ENCODE peak calls at places on chromosomes 16 and 17, in seven cellular contexts. M is mesendoderm, E is H9, L is mesenchymal stem cell, B is neuronal stem cell, S is H1, A is trophoblast cell. V is an unnamed sample.

GRCh38 chr16:77297996-77298637 is 98.9 kb downstream of the SYCE1L start:
- DNase-seq in M (no peak), E (no peak), L (peak; percentile 40), B (no peak), S (no peak), A (peak; percentile 39), V (no peak)

GRCh38 chr17:12365805-12366204 is 299.9 kb upstream of the MYOCD start:
- DNase-seq in M (no peak), E (no peak), L (no peak), B (no peak), S (no peak), A (no peak), V (peak; percentile 72)

GRCh38 chr16:57091200-57091989 is 988 bp upstream of the CPNE2 start:
- DNase-seq in M (peak; percentile 90), E (peak; percentile 76), L (peak; percentile 78), B (no peak), S (peak; percentile 34), A (peak; percentile 34), V (peak; percentile 53)

GRCh38 chr16:934178-934577 is 36.6 kb downstream of the LMF1 start:
- DNase-seq in M (no peak), E (no peak), L (no peak), B (no peak), S (no peak), A (no peak), V (no peak)

GRCh38 chr17:40319651-40320550 is 10.9 kb downstream of the RARA start:
- DNase-seq in M (no peak), E (peak; percentile 25), L (no peak), B (no peak), S (no peak), A (no peak), V (no peak)

GRCh38 chr16:87854907-87855683 is 14.2 kb downstream of the SLC7A5 start:
- DNase-seq in M (no peak), E (no peak), L (no peak), B (no peak), S (no peak), A (no peak), V (no peak)

GRCh38 chr16:5841934-5842333 is 744.3 kb upstream of the EEF2KMT start:
- DNase-seq in M (no peak), E (no peak), L (no peak), B (no peak), S (no peak), A (no peak), V (no peak)

GRCh38 chr16:1534021-1535020 is 855 bp downstream of the TMEM204 start:
- DNase-seq in M (no peak), E (no peak), L (no peak), B (no peak), S (no peak), A (no peak), V (peak; percentile 11)

GRCh38 chr17:31515226-31515759 is 123.8 kb downstream of the RAB11FIP4 start:
- DNase-seq in M (no peak), E (no peak), L (no peak), B (no peak), S (no peak), A (no peak), V (no peak)

GRCh38 chr17:78300962-78301820 is 58.7 kb downstream of the SOCS3 start:
- DNase-seq in M (no peak), E (no peak), L (peak; percentile 13), B (no peak), S (no peak), A (no peak), V (no peak)

GRCh38 chr16:84302111-84302954 is 7.7 kb downstream of the WFDC1 start:
- DNase-seq in M (no peak), E (no peak), L (peak; percentile 73), B (no peak), S (no peak), A (no peak), V (peak; percentile 44)

GRCh38 chr17:41392278-41392677 is 5.1 kb downstream of the KRT31 start:
- DNase-seq in M (no peak), E (no peak), L (no peak), B (no peak), S (no peak), A (no peak), V (peak; percentile 74)

GRCh38 chr17:40331743-40332641 is 23.0 kb downstream of the RARA start:
- DNase-seq in M (no peak), E (no peak), L (no peak), B (no peak), S (no peak), A (no peak), V (no peak)

GRCh38 chr16:57799619-57800212 is 2.6 kb downstream of the KIFC3 start:
- DNase-seq in M (peak; percentile 63), E (no peak), L (no peak), B (no peak), S (no peak), A (no peak), V (no peak)

GRCh38 chr16:54699656-54700055 is 231.0 kb upstream of the IRX5 start:
- DNase-seq in M (no peak), E (no peak), L (no peak), B (no peak), S (no peak), A (no peak), V (no peak)

GRCh38 chr17:75240394-75241142 is 20.8 kb downstream of the GGA3 start:
- DNase-seq in M (peak; percentile 93), E (peak; percentile 96), L (peak; percentile 48), B (peak; percentile 63), S (no peak), A (peak; percentile 88), V (peak; percentile 20)

DNA sequence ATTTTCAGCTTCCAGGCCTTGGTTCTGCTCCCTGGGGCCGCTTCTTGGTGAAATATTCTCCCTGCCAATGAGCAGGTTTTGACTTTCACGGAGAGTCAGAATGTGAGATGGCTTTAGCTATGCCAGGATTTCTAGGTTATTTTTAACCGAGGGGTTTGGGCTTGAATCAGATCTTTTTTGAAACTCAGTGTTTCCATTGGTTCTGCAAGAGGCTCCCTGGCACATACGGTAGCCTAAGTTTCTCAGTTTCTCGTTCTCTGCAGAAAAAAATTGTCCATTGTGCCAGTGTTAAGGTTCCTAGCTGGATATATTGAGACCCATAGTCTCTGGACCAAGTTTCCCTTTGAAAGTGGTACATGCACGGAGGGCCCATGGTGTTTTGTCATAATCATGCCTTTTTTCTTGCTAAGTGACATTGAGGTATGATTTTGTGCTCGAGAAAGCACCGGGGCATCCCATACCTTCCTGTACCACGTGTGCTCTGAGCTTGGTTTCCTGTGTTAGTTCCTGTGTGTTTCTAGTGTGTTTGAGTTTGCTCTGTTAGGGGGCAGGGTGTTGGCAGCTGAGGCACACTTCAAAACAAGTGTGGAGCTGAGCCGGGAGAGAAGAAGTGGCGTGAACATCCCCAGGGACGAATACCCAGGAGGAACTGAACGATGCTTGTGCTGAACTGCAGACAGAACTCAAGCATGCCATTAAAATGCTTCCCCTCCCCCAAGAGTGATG is 127.2 kb downstream of the HS3ST3B1 start:
- DNase-seq in M (no peak), E (no peak), L (no peak), B (no peak), S (no peak), A (no peak), V (no peak)
- H2BK5ac ChIP-seq in M (no peak overlapping the region), E (no peak overlapping the region), L (no peak overlapping the region), B (no peak overlapping the region), S (no peak overlapping the region), A (no peak overlapping the region), V (no peak overlapping the region)

DNA sequence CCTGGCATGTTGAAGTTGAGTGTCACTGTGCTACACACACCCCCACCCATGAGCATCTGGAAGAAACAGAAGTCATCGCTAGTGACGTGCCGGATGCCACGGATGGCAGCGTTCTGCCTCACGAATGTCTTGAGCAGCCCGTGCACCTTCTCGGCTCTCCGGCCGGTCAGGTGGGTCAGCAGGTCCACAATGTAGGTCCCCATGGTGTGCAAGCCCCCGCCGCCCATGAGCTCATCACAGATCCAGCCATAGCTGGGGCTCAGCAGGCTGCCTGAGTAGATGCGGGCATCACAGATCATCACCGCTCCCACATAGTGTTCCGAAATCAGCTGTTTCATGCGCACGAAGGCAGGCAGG is 8.9 kb downstream of the C16orf86 start:
- DNase-seq in M (no peak), E (no peak), L (no peak), B (no peak), S (no peak), A (peak; percentile 81), V (no peak)
- H2BK5ac ChIP-seq in M (no peak overlapping the region), E (no peak overlapping the region), L (no peak overlapping the region), B (no peak overlapping the region), S (no peak overlapping the region), A (no peak overlapping the region), V (no peak overlapping the region)

DNA sequence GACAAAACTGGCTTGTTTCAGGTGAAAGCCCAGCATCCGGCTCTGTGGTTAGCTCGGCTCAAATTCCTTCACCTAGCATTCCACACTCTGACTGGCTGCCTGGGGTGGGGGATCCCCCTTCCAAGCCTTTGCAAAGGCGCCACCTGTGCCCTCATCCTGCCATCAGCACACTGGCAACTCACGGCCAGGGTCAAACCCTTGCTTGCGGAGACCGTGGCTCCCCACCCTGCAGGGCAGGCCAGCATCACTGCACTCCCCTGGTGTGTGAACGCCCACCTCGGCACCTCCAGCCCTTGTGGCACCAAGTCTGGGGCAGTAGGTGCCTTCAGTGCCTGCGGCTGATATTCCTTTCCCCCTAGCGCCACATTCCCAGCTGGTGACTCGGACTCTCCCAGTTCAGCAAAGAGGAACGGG is 1.3 kb downstream of the FLII start:
- DNase-seq in M (peak; percentile 68), E (peak; percentile 80), L (no peak), B (no peak), S (no peak), A (peak; percentile 25), V (no peak)
- H2BK5ac ChIP-seq in M (no peak overlapping the region), E (no peak overlapping the region), L (no peak overlapping the region), B (no peak overlapping the region), S (peak overlapping the region; percentile 87), A (no peak overlapping the region), V (peak overlapping the region; percentile 99)

DNA sequence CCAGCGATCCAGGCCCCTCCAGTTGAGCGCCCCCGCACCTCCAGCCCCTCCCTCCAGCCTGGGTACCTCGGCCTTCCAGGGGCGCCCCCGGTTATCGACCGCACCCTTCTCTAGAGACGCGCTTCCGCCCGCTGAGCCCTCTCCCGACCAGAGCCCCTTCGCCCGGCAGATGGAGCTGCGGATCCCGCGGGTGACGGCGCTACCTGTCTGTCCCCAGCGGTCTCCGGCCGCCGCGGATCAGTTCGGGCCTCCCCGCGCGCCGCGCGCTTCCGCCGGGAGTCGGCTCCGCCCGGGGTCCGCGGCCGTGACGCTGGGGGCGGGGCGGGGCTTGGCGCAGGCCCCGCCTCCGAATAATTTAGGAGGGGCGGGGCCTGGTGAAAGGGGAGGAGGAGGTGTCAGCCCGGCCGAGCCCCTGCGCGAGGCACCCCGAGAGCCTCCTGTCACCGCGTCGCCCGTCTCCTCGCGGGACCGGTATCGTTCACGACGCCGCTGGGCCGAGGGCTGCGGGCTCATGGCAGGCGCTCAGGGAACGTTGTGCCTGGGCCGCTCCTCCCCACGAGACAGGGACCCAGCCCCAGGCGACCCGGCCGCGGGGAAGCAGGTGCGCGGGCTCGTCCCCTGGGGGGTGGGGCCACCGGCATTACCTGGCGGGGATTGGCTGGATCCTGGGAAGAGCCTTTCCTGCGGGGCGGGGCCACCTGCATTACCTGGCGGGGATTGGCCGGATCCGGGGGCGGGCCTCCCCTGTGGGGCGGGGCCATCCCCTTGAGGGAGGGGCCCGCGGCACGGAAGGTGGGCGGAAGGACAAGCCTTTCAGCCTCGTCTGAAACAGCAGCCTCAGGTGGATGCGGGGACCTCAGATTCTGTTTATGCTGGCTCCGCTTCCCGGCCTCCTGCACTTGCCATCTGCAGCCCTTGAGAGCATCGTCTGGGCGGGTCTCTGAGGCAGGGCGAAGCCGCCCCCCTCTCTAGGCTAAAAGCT is at the start of gene SPATA2L:
- DNase-seq in M (peak; percentile 98), E (peak; percentile 98), L (peak; percentile 84), B (peak; percentile 96), S (peak; percentile 86), A (peak; percentile 98), V (peak; percentile 65)
- H2BK5ac ChIP-seq in M (no peak within 1 kb of the TSS), E (no peak within 1 kb of the TSS), L (no peak within 1 kb of the TSS), B (peak within 1 kb of the TSS; percentile 88), S (peak within 1 kb of the TSS; percentile 60), A (no peak within 1 kb of the TSS), V (peak within 1 kb of the TSS; percentile 35)

V was measured in IMR-90.